ENCODE peak calls at places on chromosomes 7 and 10, in five cellular contexts. Y is tibial artery, J is B cell, L is progenitor cell of endocrine pancreas, Q is GM06990. T is an unnamed sample.
A peak's percentile ranks its signal among the peaks of the same experiment; 100 is the strongest.

GRCh38 chr10:103238506-103239252 is 7.0 kb upstream of the RPEL1 start:
- DNase-seq in L (no peak), Y (peak; percentile 32), Q (no peak), J (no peak), T (no peak)

GRCh38 chr7:39130740-39131538 is 153.2 kb downstream of the POU6F2 start:
- DNase-seq in L (no peak), Y (no peak), J (no peak), Q (no peak), T (no peak)

GRCh38 chr10:78640981-78641646 is 427.7 kb upstream of the ZMIZ1 start:
- DNase-seq in Y (peak; percentile 67), Q (no peak), L (no peak), J (no peak), T (no peak)

GRCh38 chr7:126052229-126052628 is 1122.6 kb upstream of the POT1 start:
- DNase-seq in Q (no peak), Y (no peak), L (no peak), J (no peak), T (no peak)

GRCh38 chr10:112369495-112370423 is 4.2 kb upstream of the ACSL5 start:
- DNase-seq in Q (no peak), J (no peak), L (no peak), Y (no peak), T (no peak)

GRCh38 chr10:21495686-21496284 is 29.7 kb downstream of the SKIDA1 start:
- DNase-seq in L (peak; percentile 95), Q (peak; percentile 92), Y (peak; percentile 72), J (peak; percentile 72), T (peak; percentile 94)

GRCh38 chr10:35642023-35642792 is at the start of gene FZD8:
- DNase-seq in Y (peak; percentile 91), Q (peak; percentile 85), L (peak; percentile 91), J (peak; percentile 68), T (peak; percentile 86)

GRCh38 chr7:150997075-150997511 is 6.3 kb downstream of the NOS3 start:
- DNase-seq in Q (no peak), J (no peak), Y (no peak), L (no peak), T (no peak)

GRCh38 chr10:32055478-32056135 is 618 bp downstream of the KIF5B start:
- DNase-seq in L (peak; percentile 56), Y (peak; percentile 47), Q (no peak), J (peak; percentile 73), T (peak; percentile 71)

GRCh38 chr7:132592238-132592946 is 16.1 kb upstream of the PLXNA4 start:
- DNase-seq in Y (no peak), J (no peak), Q (no peak), L (no peak), T (no peak)

GRCh38 chr7:96088579-96088978 is 233.3 kb downstream of the SLC25A13 start:
- DNase-seq in Y (no peak), L (no peak), Q (no peak), J (no peak), T (no peak)

GRCh38 chr10:90865400-90865799 is 6.4 kb upstream of the RPP30 start:
- DNase-seq in J (no peak), Q (no peak), Y (no peak), L (no peak), T (no peak)

GRCh38 chr10:131568866-131569265 is 257.3 kb upstream of the TCERG1L start:
- DNase-seq in Y (no peak), Q (no peak), J (no peak), L (no peak), T (no peak)

GRCh38 chr10:36779238-36779846 is 346.1 kb upstream of the ANKRD30A start:
- DNase-seq in L (peak; percentile 35), Y (peak; percentile 26), Q (no peak), J (no peak), T (no peak)

GRCh38 chr10:117431160-117431559 is 55.9 kb upstream of the PDZD8 start:
- DNase-seq in L (no peak), Y (no peak), J (no peak), Q (no peak), T (no peak)

GRCh38 chr10:93821051-93821772 is 63.5 kb downstream of the LGI1 start:
- DNase-seq in J (no peak), Y (no peak), L (no peak), Q (no peak), T (no peak)

GRCh38 chr10:20616918-20617801 is 280.0 kb downstream of the NEBL start:
- DNase-seq in Y (no peak), Q (no peak), L (no peak), J (no peak), T (no peak)

GRCh38 chr10:66828957-66829356 is 96.9 kb upstream of the LRRTM3 start:
- DNase-seq in Q (no peak), J (no peak), Y (no peak), L (no peak), T (no peak)

GRCh38 chr7:114302858-114303257 is 111.8 kb upstream of the FOXP2 start:
- DNase-seq in L (no peak), Y (no peak), J (no peak), Q (no peak), T (no peak)

GRCh38 chr10:75396861-75397570 is 4.5 kb downstream of the ZNF503 start:
- DNase-seq in L (peak; percentile 30), J (no peak), Q (no peak), Y (no peak), T (no peak)

GRCh38 chr7:46654546-46655443 is 733.7 kb upstream of the IGFBP3 start:
- DNase-seq in Y (no peak), L (no peak), Q (no peak), J (no peak), T (no peak)

GRCh38 chr7:150734293-150734692 is 2.9 kb upstream of the GIMAP5 start:
- DNase-seq in L (no peak), J (no peak), Q (peak; percentile 40), Y (no peak), T (no peak)

GRCh38 chr7:129443612-129444011 is 9.4 kb downstream of the STRIP2 start:
- DNase-seq in L (no peak), Q (no peak), Y (no peak), J (no peak), T (no peak)

GRCh38 chr10:29517352-29517923 is 117.3 kb downstream of the SVIL start:
- DNase-seq in L (no peak), Y (no peak), Q (no peak), J (no peak), T (peak; percentile 39)

GRCh38 chr7:138755331-138755747 is 42.5 kb upstream of the TMEM213 start:
- DNase-seq in L (no peak), J (no peak), Q (no peak), Y (no peak), T (no peak)

GRCh38 chr7:82472966-82473365 is 29.4 kb upstream of the CACNA2D1 start:
- DNase-seq in J (no peak), Y (no peak), L (no peak), Q (no peak), T (no peak)

GRCh38 chr10:71911296-71911954 is 52.8 kb upstream of the CHST3 start:
- DNase-seq in Y (no peak), L (no peak), Q (no peak), J (no peak), T (no peak)

GRCh38 chr10:79505771-79506351 is 6.5 kb upstream of the EIF5AL1 start:
- DNase-seq in Y (no peak), Q (no peak), L (no peak), J (no peak), T (no peak)

DNA sequence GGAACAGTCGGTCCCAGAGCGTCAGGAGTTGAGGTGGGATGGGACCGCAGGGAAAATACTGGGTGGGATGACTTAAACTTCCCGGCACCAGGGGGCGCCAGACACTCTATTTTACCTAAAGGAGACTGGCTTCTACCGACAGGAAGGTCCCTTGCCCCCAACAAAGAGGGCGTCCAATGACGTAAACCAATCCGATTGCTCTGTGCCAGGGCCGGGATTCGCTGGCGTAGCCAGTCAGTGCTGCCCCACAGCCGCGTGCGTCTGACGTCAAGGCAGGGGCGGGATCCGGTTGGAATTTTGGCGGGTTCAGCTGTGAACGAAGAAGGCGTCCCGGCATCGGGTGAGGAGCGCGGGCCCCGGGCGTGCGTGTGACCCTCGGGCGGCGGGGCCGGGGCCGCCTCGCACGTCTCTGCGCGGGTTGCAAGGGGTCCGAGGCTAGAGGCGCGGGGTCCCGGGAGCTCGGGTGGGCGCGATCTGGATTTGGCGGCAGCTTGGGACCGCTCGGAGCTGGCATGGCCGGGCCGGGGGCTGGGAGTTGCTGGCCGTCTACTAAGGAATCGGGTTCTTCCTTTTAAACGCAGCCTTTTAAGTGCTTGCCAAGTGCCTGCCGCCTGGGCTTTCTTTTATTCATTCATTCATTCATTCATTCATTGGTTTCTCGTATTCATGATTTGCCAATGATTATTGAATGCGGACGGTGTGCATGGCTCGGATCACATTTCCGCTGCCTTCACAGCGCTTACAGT is at the start of gene MCM10:
- DNase-seq in L (peak; percentile 95), Q (peak; percentile 93), Y (peak; percentile 98), J (peak; percentile 97), T (peak; percentile 97)
- TF ChIP-seq CTCF in L (peak; percentile 89), Q (peak; percentile 78), Y (peak; percentile 70), J (peak; percentile 89), T (peak; percentile 71)

GRCh38 chr7:154859747-154860620 is 142.9 kb downstream of the PAXIP1 start:
- DNase-seq in L (no peak), J (no peak), Q (no peak), Y (no peak), T (no peak)
- TF ChIP-seq CTCF in L (no peak), J (no peak), Q (no peak), Y (no peak), T (no peak)

GRCh38 chr7:155807805-155808550 is 4.3 kb downstream of the SHH start:
- DNase-seq in J (no peak), Y (no peak), L (no peak), Q (no peak), T (no peak)

GRCh38 chr7:155804897-155805825 is 7.1 kb downstream of the SHH start:
- DNase-seq in Q (peak; percentile 45), J (peak; percentile 51), L (peak; percentile 85), Y (no peak), T (peak; percentile 82)

GRCh38 chr7:155807013-155807804 is 5.1 kb downstream of the SHH start:
- DNase-seq in J (no peak), L (no peak), Y (no peak), Q (no peak), T (no peak)

GRCh38 chr7:155805826-155806095 is 6.5 kb downstream of the SHH start:
- DNase-seq in J (no peak), L (no peak), Y (no peak), Q (no peak), T (no peak)

DNA sequence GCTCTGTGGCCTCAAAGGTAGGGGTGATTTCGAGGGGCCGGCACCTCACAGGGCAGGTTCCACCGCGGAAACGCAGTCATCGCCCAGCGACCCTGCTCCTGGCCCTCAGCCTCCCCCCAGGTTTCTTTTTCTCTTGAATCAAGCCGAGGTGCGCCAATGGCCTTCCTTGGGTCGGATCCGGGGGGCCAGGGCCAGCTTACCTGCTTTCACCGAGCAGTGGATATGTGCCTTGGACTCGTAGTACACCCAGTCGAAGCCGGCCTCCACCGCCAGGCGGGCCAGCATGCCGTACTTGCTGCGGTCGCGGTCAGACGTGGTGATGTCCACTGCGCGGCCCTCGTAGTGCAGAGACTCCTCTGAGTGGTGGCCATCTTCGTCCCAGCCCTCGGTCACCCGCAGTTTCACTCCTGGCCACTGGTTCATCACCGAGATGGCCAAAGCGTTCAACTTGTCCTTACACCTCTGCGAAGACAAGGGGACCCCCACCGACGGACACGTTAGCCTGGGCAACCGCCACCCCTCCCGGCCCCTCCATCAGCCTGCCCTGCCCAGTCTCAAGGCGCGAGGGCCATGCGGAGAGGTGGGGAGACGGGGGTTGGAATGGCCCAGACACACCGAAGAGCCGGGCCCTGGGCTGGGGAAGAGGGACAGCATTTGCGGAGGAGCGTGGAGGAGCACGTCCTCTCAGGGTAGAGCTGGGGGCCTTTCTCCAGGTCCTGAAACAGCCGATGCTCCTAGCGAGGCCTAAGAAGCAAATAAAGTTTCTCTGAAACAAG is 6.0 kb downstream of the SHH start:
- DNase-seq in J (no peak), L (no peak), Q (no peak), Y (no peak), T (no peak)
- TF ChIP-seq CTCF in J (no peak), L (no peak), Q (no peak), Y (no peak), T (no peak)

GRCh38 chr7:22422831-22423615 is 66.1 kb upstream of the RAPGEF5 start:
- DNase-seq in J (no peak), Q (no peak), Y (no peak), L (no peak), T (no peak)
- TF ChIP-seq CTCF in J (no peak), Q (no peak), Y (no peak), L (no peak), T (no peak)